ENCODE peak calls at places on chromosomes 1 and 21, in four cellular contexts. One of them, this sample, is unnamed. For H3K36me3, the result is how much of the 10 kb centered on the place peaks cover.

GRCh38 chr1:53807916-53808315 is 30.2 kb downstream of the NDC1 start:
- DNase-seq in cardiac muscle cell: no peak
- DNase-seq in heart right ventricle: no peak
- DNase-seq in ascending aorta: no peak
- DNase-seq in this sample: no peak

GRCh38 chr1:32859915-32860314 is 10.8 kb downstream of the FNDC5 start:
- DNase-seq in cardiac muscle cell: no peak
- DNase-seq in heart right ventricle: no peak
- DNase-seq in ascending aorta: no peak
- DNase-seq in this sample: no peak

GRCh38 chr1:101122452-101123166 is 97.0 kb upstream of the DPH5 start:
- DNase-seq in cardiac muscle cell: no peak
- DNase-seq in heart right ventricle: no peak
- DNase-seq in ascending aorta: no peak
- DNase-seq in this sample: no peak

GRCh38 chr1:101520302-101520701 is 283.5 kb downstream of the S1PR1 start:
- DNase-seq in cardiac muscle cell: peak
- DNase-seq in heart right ventricle: peak
- DNase-seq in ascending aorta: no peak
- DNase-seq in this sample: peak

GRCh38 chr1:68331117-68331865 is 99.0 kb upstream of the WLS start:
- DNase-seq in cardiac muscle cell: no peak
- DNase-seq in heart right ventricle: no peak
- DNase-seq in ascending aorta: no peak
- DNase-seq in this sample: no peak

GRCh38 chr1:84283381-84283780 is 18.1 kb upstream of the SAMD13 start:
- DNase-seq in cardiac muscle cell: no peak
- DNase-seq in heart right ventricle: no peak
- DNase-seq in ascending aorta: no peak
- DNase-seq in this sample: no peak

GRCh38 chr1:35573198-35573775 is at the start of gene TFAP2E:
- DNase-seq in cardiac muscle cell: peak
- DNase-seq in heart right ventricle: no peak
- DNase-seq in ascending aorta: peak
- DNase-seq in this sample: peak

GRCh38 chr21:45898028-45898350 is 83.6 kb upstream of the COL6A1 start:
- DNase-seq in cardiac muscle cell: no peak
- DNase-seq in heart right ventricle: no peak
- DNase-seq in ascending aorta: no peak
- DNase-seq in this sample: peak

GRCh38 chr1:94434339-94435092 is 16.3 kb downstream of the ABCD3 start:
- DNase-seq in cardiac muscle cell: no peak
- DNase-seq in heart right ventricle: no peak
- DNase-seq in ascending aorta: no peak
- DNase-seq in this sample: no peak

GRCh38 chr1:56527548-56528302 is 51.6 kb downstream of the PLPP3 start:
- DNase-seq in cardiac muscle cell: no peak
- DNase-seq in heart right ventricle: no peak
- DNase-seq in ascending aorta: no peak
- DNase-seq in this sample: peak

GRCh38 chr1:21045351-21045750 is 131.3 kb downstream of the EIF4G3 start:
- DNase-seq in cardiac muscle cell: no peak
- DNase-seq in heart right ventricle: no peak
- DNase-seq in ascending aorta: no peak
- DNase-seq in this sample: no peak

GRCh38 chr1:196209983-196210382 is 398.3 kb downstream of the KCNT2 start:
- DNase-seq in cardiac muscle cell: no peak
- DNase-seq in heart right ventricle: peak
- DNase-seq in ascending aorta: no peak
- DNase-seq in this sample: no peak

GRCh38 chr1:205585835-205586785 is 45.7 kb downstream of the ELK4 start:
- DNase-seq in cardiac muscle cell: no peak
- DNase-seq in heart right ventricle: no peak
- DNase-seq in ascending aorta: no peak
- DNase-seq in this sample: no peak

GRCh38 chr1:84363019-84363418 is 35.3 kb upstream of the DNASE2B start:
- DNase-seq in cardiac muscle cell: no peak
- DNase-seq in heart right ventricle: no peak
- DNase-seq in ascending aorta: no peak
- DNase-seq in this sample: no peak

GRCh38 chr1:193767891-193768290 is 581.5 kb upstream of the B3GALT2 start:
- DNase-seq in cardiac muscle cell: no peak
- DNase-seq in heart right ventricle: no peak
- DNase-seq in ascending aorta: no peak
- DNase-seq in this sample: no peak

GRCh38 chr1:160664573-160665051 is 17.8 kb upstream of the SLAMF1 start:
- DNase-seq in cardiac muscle cell: no peak
- DNase-seq in heart right ventricle: no peak
- DNase-seq in ascending aorta: no peak
- DNase-seq in this sample: no peak

GRCh38 chr1:182575540-182576149 is 13.4 kb downstream of the RNASEL start:
- DNase-seq in cardiac muscle cell: no peak
- DNase-seq in heart right ventricle: no peak
- DNase-seq in ascending aorta: no peak
- DNase-seq in this sample: no peak

GRCh38 chr1:97074771-97075170 is 353.2 kb downstream of the PTBP2 start:
- DNase-seq in cardiac muscle cell: no peak
- DNase-seq in heart right ventricle: no peak
- DNase-seq in ascending aorta: no peak
- DNase-seq in this sample: no peak

GRCh38 chr21:35178812-35179211 is 129.7 kb upstream of the RUNX1 start:
- DNase-seq in cardiac muscle cell: no peak
- DNase-seq in heart right ventricle: no peak
- DNase-seq in ascending aorta: no peak
- DNase-seq in this sample: no peak

GRCh38 chr21:31727181-31727580 is 4.7 kb downstream of the SCAF4 start:
- DNase-seq in cardiac muscle cell: no peak
- DNase-seq in heart right ventricle: no peak
- DNase-seq in ascending aorta: no peak
- DNase-seq in this sample: no peak

GRCh38 chr1:65308781-65309316 is 494 bp upstream of the DNAJC6 start:
- DNase-seq in cardiac muscle cell: peak
- DNase-seq in heart right ventricle: no peak
- DNase-seq in ascending aorta: no peak
- DNase-seq in this sample: no peak

GRCh38 chr1:77434972-77435371 is 153.2 kb downstream of the AK5 start:
- DNase-seq in cardiac muscle cell: no peak
- DNase-seq in heart right ventricle: no peak
- DNase-seq in ascending aorta: no peak
- DNase-seq in this sample: no peak

GRCh38 chr1:77433934-77434333 is 152.1 kb downstream of the AK5 start:
- DNase-seq in cardiac muscle cell: no peak
- DNase-seq in heart right ventricle: no peak
- DNase-seq in ascending aorta: no peak
- DNase-seq in this sample: no peak

GRCh38 chr1:77438239-77438913 is 156.6 kb downstream of the AK5 start:
- DNase-seq in cardiac muscle cell: no peak
- DNase-seq in heart right ventricle: no peak
- DNase-seq in ascending aorta: no peak
- DNase-seq in this sample: no peak
- H3K4me3 ChIP-seq in cardiac muscle cell: no peak
- H3K4me3 ChIP-seq in heart right ventricle: peak
- H3K4me3 ChIP-seq in ascending aorta: peak
- H3K4me3 ChIP-seq in this sample: no peak

DNA sequence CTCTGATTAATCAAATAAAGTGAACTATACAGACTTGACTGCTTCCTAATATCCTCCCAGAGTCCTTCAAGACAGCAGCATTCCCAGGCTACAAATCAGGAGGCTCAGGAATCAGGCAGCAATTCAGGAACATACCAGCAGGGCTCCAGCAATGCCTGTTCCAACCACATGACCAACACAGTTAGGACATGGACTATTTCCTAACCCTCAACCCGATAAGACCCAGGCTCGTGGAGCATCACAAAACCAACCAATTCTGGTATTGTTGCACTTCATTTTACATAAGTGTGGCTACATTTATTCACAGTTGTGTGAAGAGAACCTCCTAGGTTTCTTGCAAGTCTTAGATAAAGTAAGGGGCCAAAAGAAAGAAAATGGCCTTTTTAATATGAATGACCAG is 546.2 kb upstream of the ADGRL2 start:
- DNase-seq in cardiac muscle cell: no peak
- DNase-seq in heart right ventricle: no peak
- DNase-seq in ascending aorta: no peak
- DNase-seq in this sample: no peak
- TF ChIP-seq CTCF in cardiac muscle cell: peak
- TF ChIP-seq CTCF in heart right ventricle: no peak
- TF ChIP-seq CTCF in ascending aorta: no peak
- TF ChIP-seq CTCF in this sample: no peak

GRCh38 chr21:42534901-42535378 is 21.3 kb downstream of the SLC37A1 start:
- DNase-seq in cardiac muscle cell: no peak
- DNase-seq in heart right ventricle: no peak
- DNase-seq in ascending aorta: no peak
- DNase-seq in this sample: no peak

GRCh38 chr21:42534361-42534900 is 20.8 kb downstream of the SLC37A1 start:
- DNase-seq in cardiac muscle cell: no peak
- DNase-seq in heart right ventricle: no peak
- DNase-seq in ascending aorta: peak
- DNase-seq in this sample: no peak

GRCh38 chr21:42533306-42533962 is 19.8 kb downstream of the SLC37A1 start:
- DNase-seq in cardiac muscle cell: no peak
- DNase-seq in heart right ventricle: no peak
- DNase-seq in ascending aorta: peak
- DNase-seq in this sample: no peak

GRCh38 chr21:42532466-42533181 is 19.0 kb downstream of the SLC37A1 start:
- DNase-seq in cardiac muscle cell: no peak
- DNase-seq in heart right ventricle: peak
- DNase-seq in ascending aorta: peak
- DNase-seq in this sample: peak

DNA sequence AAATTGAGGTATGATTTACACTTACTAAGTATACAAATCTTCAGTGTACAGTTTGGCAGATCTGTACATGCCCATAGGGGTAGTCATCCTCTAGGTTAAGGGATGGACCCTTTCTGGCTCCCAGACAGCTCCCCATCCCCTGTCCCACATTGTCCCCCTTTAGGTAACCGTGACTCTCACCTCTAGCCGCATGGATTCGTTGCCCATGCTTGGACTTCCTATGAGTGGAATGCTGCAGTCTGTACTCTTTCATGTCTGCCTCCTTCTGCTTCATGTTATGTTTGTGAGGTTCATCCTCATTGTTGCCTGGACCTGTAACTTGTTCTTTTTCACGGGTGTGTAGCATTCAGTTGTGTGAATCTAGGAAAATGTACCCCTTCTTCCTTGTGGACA is 20.3 kb downstream of the SLC37A1 start:
- DNase-seq in cardiac muscle cell: no peak
- DNase-seq in heart right ventricle: no peak
- DNase-seq in ascending aorta: peak
- DNase-seq in this sample: no peak
- H3K36me3 ChIP-seq in cardiac muscle cell: under half
- H3K36me3 ChIP-seq in heart right ventricle: under half
- H3K36me3 ChIP-seq in ascending aorta: under half
- H3K36me3 ChIP-seq in this sample: under half

GRCh38 chr1:212514782-212515181 is 82.1 kb downstream of the NENF start:
- DNase-seq in cardiac muscle cell: no peak
- DNase-seq in heart right ventricle: no peak
- DNase-seq in ascending aorta: no peak
- DNase-seq in this sample: no peak
- H3K4me3 ChIP-seq in cardiac muscle cell: no peak
- H3K4me3 ChIP-seq in heart right ventricle: peak
- H3K4me3 ChIP-seq in ascending aorta: no peak
- H3K4me3 ChIP-seq in this sample: no peak

DNA sequence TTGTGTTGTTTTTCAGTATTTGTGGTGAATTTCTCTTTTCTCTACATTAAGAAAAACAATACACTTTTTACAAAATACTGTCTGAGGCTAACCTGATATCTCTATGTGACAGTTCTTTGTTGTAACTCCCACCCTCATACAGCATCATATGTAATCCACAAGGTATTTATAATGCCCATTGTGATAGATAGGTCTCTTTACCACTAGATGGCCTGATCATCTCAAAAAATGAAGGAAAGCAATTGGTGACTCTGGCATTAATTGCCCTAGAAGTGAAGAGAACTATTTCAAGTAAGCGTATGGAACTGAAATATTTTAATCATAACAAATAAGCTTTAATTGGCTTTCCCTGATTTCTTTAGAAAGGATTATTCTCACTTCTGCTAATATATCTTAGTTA is 36.2 kb upstream of the HFM1 start:
- DNase-seq in cardiac muscle cell: no peak
- DNase-seq in heart right ventricle: no peak
- DNase-seq in ascending aorta: no peak
- DNase-seq in this sample: no peak
- TF ChIP-seq CTCF in cardiac muscle cell: peak
- TF ChIP-seq CTCF in heart right ventricle: no peak
- TF ChIP-seq CTCF in ascending aorta: no peak
- TF ChIP-seq CTCF in this sample: no peak

GRCh38 chr1:8352471-8352845 is 34.5 kb downstream of the SLC45A1 start:
- DNase-seq in cardiac muscle cell: no peak
- DNase-seq in heart right ventricle: no peak
- DNase-seq in ascending aorta: no peak
- DNase-seq in this sample: no peak

GRCh38 chr1:8351693-8352470 is 34.0 kb downstream of the SLC45A1 start:
- DNase-seq in cardiac muscle cell: peak
- DNase-seq in heart right ventricle: no peak
- DNase-seq in ascending aorta: no peak
- DNase-seq in this sample: no peak

GRCh38 chr1:8354038-8354437 is 36.1 kb downstream of the SLC45A1 start:
- DNase-seq in cardiac muscle cell: no peak
- DNase-seq in heart right ventricle: no peak
- DNase-seq in ascending aorta: no peak
- DNase-seq in this sample: no peak

GRCh38 chr1:8353386-8353785 is 35.5 kb downstream of the SLC45A1 start:
- DNase-seq in cardiac muscle cell: no peak
- DNase-seq in heart right ventricle: no peak
- DNase-seq in ascending aorta: no peak
- DNase-seq in this sample: no peak

GRCh38 chr1:8352886-8353285 is 35.0 kb downstream of the SLC45A1 start:
- DNase-seq in cardiac muscle cell: no peak
- DNase-seq in heart right ventricle: no peak
- DNase-seq in ascending aorta: no peak
- DNase-seq in this sample: no peak
- H3K36me3 ChIP-seq in cardiac muscle cell: under half
- H3K36me3 ChIP-seq in heart right ventricle: under half
- H3K36me3 ChIP-seq in ascending aorta: under half
- H3K36me3 ChIP-seq in this sample: under half

DNA sequence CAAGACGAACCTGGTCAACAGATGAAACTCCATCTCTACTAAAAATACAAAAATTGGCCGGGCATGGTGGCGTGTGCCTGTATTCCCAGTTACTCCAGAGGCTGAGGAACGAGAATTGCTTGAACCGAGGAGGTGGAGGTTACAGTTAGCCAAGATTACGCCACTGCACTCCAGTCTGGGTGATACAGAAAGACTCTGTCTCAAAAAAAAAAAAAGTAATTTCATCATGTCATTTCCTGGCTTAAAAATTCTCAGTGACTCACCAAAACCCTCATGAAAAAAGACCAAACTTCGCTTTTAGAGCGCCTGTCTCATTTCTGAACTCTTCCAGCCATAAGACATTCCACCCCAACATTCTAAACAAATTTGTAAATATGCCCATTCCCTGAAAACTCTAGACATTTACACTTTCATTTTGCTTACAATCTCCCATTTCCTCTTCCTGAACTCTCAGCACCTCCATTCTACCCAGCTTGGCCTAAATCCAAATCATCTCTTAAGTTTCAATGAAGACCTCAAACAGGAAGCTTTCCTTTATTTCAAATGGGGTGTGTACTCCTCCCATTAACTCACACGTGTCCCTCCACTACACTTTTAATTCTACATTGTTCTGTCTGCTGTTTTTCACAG is 50.5 kb upstream of the PRRC2C start:
- DNase-seq in cardiac muscle cell: no peak
- DNase-seq in heart right ventricle: no peak
- DNase-seq in ascending aorta: peak
- DNase-seq in this sample: no peak
- H3K4me3 ChIP-seq in cardiac muscle cell: no peak
- H3K4me3 ChIP-seq in heart right ventricle: no peak
- H3K4me3 ChIP-seq in ascending aorta: peak
- H3K4me3 ChIP-seq in this sample: no peak

This sample was measured in mucosa of descending colon.